ENCODE peak calls at places on chromosomes 6 and 20, in eight cellular contexts. L is HCT116, B is GM23248, T is GM23338, E is OCI-LY7, A is neural progenitor cell, U is hepatocyte, H is SK-N-SH. C is an unnamed sample.

GRCh38 chr6:135675026-135675425 is 176.5 kb upstream of the PDE7B start:
- DNase-seq in A (no peak), B (no peak), T (no peak), U (no peak), E (no peak), H (no peak), L (no peak), C (no peak)

GRCh38 chr20:63707558-63708300 is at the start of the genes ARFRP1 and ZGPAT:
- DNase-seq in A (peak), L (peak), T (peak), U (peak), B (peak), H (peak), E (peak), C (peak)

GRCh38 chr6:169664227-169664626 is 37.6 kb downstream of the WDR27 start:
- DNase-seq in E (no peak), B (no peak), U (no peak), H (no peak), L (no peak), T (no peak), A (no peak), C (no peak)

GRCh38 chr6:156557269-156557885 is 219.8 kb upstream of the ARID1B start:
- DNase-seq in E (no peak), A (peak), B (peak), H (no peak), L (no peak), U (peak), T (peak), C (peak)

GRCh38 chr6:152981989-152982767 is 663 bp downstream of the FBXO5 start:
- DNase-seq in B (no peak), L (no peak), H (peak), U (peak), T (peak), A (peak), E (peak), C (no peak)

GRCh38 chr20:11687546-11688292 is 230.0 kb upstream of the BTBD3 start:
- DNase-seq in A (no peak), B (no peak), H (no peak), E (no peak), T (no peak), U (peak), L (no peak), C (peak)

GRCh38 chr6:326896-327537 is 34.7 kb downstream of the DUSP22 start:
- DNase-seq in U (no peak), H (no peak), B (no peak), L (no peak), T (no peak), E (no peak), A (no peak), C (no peak)

GRCh38 chr20:56417911-56418310 is 5.9 kb downstream of the CASS4 start:
- DNase-seq in U (no peak), L (no peak), B (peak), E (no peak), T (no peak), H (no peak), A (no peak), C (peak)

GRCh38 chr6:3898270-3898994 is 49.3 kb downstream of the FAM50B start:
- DNase-seq in E (no peak), L (no peak), B (peak), H (no peak), A (no peak), T (no peak), U (no peak), C (no peak)

GRCh38 chr6:150301871-150302800 is 66.7 kb upstream of the IYD start:
- DNase-seq in L (peak), E (no peak), H (no peak), B (peak), T (no peak), U (peak), A (no peak), C (peak)

GRCh38 chr6:166705070-166705469 is 78.0 kb upstream of the RPS6KA2 start:
- DNase-seq in E (no peak), H (no peak), A (no peak), L (no peak), T (no peak), B (no peak), U (no peak), C (no peak)

GRCh38 chr6:53134601-53135235 is 13.9 kb downstream of the GCM1 start:
- DNase-seq in A (no peak), H (no peak), B (no peak), L (no peak), U (peak), E (no peak), T (no peak), C (no peak)

GRCh38 chr6:136669299-136669699 is 119.1 kb upstream of the MAP7 start:
- DNase-seq in T (no peak), L (no peak), E (no peak), U (peak), B (peak), H (no peak), A (no peak), C (peak)

GRCh38 chr6:11773013-11773412 is 5.6 kb downstream of the ADTRP start:
- DNase-seq in T (no peak), A (no peak), E (no peak), B (no peak), H (no peak), L (no peak), U (no peak), C (no peak)

GRCh38 chr6:11774392-11774791 is 4.2 kb downstream of the ADTRP start:
- DNase-seq in T (no peak), A (no peak), H (no peak), B (no peak), E (no peak), U (no peak), L (no peak), C (no peak)

GRCh38 chr6:11771473-11772048 is 7.0 kb downstream of the ADTRP start:
- DNase-seq in T (no peak), U (no peak), E (no peak), B (peak), L (no peak), A (no peak), H (no peak), C (peak)

GRCh38 chr6:11772109-11772830 is 6.3 kb downstream of the ADTRP start:
- DNase-seq in U (peak), L (peak), T (no peak), E (no peak), B (peak), A (no peak), H (no peak), C (peak)

GRCh38 chr6:11773581-11773980 is 5.0 kb downstream of the ADTRP start:
- DNase-seq in E (no peak), T (no peak), L (no peak), B (no peak), H (no peak), A (no peak), U (no peak), C (no peak)
- H3K4me2 ChIP-seq in E (no peak), T (no peak), L (no peak), B (no peak), H (no peak), A (no peak), U (no peak), C (no peak)

GRCh38 chr20:2101057-2101934 is at the start of gene STK35:
- DNase-seq in T (peak), E (peak), B (no peak), H (peak), U (peak), A (no peak), L (peak), C (peak)

GRCh38 chr20:2104236-2104635 is 2.6 kb downstream of the STK35 start:
- DNase-seq in U (no peak), L (no peak), H (no peak), T (no peak), B (no peak), E (no peak), A (no peak), C (no peak)

GRCh38 chr20:2101935-2102584 is 433 bp downstream of the STK35 start:
- DNase-seq in H (peak), T (peak), E (peak), L (peak), A (peak), U (peak), B (peak), C (peak)

GRCh38 chr20:2103454-2104153 is 2.0 kb downstream of the STK35 start:
- DNase-seq in E (peak), L (no peak), B (peak), T (peak), H (peak), U (peak), A (peak), C (no peak)

GRCh38 chr20:2102585-2103453 is 1.2 kb downstream of the STK35 start:
- DNase-seq in H (peak), L (peak), A (peak), B (peak), E (peak), T (peak), U (peak), C (peak)
- TF ChIP-seq EZH2phosphoT487 in H (no peak), L (no peak), A (no peak), B (no peak), E (no peak), T (no peak), U (no peak), C (no peak)

DNA sequence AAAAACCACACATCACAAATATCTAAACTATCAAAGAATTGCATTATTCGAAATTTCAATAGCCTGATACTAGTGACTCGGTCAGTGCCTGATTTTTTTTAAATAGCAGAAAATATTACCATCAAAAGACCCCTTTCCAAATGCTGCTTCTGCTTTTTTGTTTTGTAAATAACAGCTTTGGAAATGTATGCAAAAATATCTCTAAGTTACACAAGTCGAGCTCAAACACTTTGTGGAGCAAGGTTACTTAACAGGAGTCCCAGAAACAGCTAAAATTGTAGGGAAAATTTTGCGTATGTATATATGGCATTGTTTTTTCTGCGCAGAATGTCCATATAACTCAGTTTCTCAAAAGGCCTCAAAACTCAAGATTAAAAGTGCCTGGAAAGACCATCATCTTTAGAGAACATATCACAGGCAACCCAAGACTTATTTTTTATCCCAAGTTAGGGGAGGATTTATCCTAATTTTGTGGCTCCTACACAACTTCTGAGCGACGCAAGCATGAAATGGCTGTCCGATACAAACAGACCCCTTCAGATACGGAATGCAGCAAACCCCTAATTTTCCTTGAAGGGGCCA is 1.4 kb downstream of the CEP85L start:
- DNase-seq in U (no peak), H (no peak), B (peak), L (no peak), T (no peak), A (no peak), E (no peak), C (no peak)
- H3K27ac ChIP-seq in U (peak), H (peak), B (peak), L (peak), T (no peak), A (no peak), E (no peak), C (no peak)

DNA sequence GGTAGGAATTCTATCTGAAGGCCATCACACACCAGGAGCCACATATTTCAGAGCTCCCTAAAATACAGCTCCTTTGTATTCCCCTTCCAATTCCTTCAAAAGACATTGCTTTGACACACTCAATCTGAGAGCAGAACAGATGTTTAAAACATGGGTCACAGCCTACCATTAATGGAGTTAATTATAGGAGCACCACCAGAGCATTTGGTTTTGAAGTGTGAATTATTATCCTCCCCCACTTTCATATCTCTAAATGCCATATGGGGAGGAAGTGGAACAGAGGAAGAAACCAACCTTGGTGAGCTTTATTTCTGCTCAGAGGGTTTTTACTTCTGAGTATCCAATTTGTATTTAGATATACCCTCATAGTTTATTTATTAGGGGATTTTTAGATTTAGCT is 50.7 kb upstream of the TNFRSF21 start:
- DNase-seq in U (no peak), L (no peak), E (peak), B (no peak), T (no peak), H (no peak), A (no peak), C (no peak)
- H3K4me2 ChIP-seq in U (no peak), L (no peak), E (peak), B (no peak), T (no peak), H (no peak), A (no peak), C (no peak)

GRCh38 chr20:1624811-1625690 is 5.2 kb upstream of the SIRPB1 start:
- DNase-seq in B (no peak), A (no peak), L (no peak), U (peak), E (no peak), H (no peak), T (no peak), C (peak)
- TF ChIP-seq EZH2phosphoT487 in B (no peak), A (no peak), L (no peak), U (no peak), E (no peak), H (no peak), T (no peak), C (no peak)